ENCODE peak calls at places on chromosomes 3 and 15, in eight cellular contexts. R is GM12878; Z is progenitor cell of endocrine pancreas; X is WTC11; B is ovary; V is IMR-90; F is CD8-positive, alpha-beta T cell; A is upper lobe of right lung. P is an unnamed sample.

GRCh38 chr15:69903476-69904295 is 194.0 kb downstream of the TLE3 start:
- DNase-seq in B (no peak), A (no peak), Z (no peak), V (peak), F (no peak), R (no peak), X (no peak), P (peak)

GRCh38 chr3:23738946-23739345 is 66.8 kb upstream of the UBE2E1 start:
- DNase-seq in F (no peak), B (no peak), V (peak), R (no peak), Z (no peak), X (no peak), A (no peak), P (no peak)

GRCh38 chr3:63387568-63387967 is 109.5 kb downstream of the SYNPR start:
- DNase-seq in Z (no peak), A (no peak), X (no peak), V (no peak), F (no peak), B (no peak), R (no peak), P (no peak)

GRCh38 chr3:46629571-46630517 is 17.5 kb downstream of the FAM240A start:
- DNase-seq in V (peak), B (peak), A (peak), F (peak), R (peak), Z (peak), X (peak), P (peak)

GRCh38 chr3:157752952-157753351 is 249.7 kb upstream of the VEPH1 start:
- DNase-seq in A (no peak), Z (no peak), X (no peak), R (no peak), F (no peak), B (no peak), V (no peak), P (no peak)

GRCh38 chr15:29570121-29570930 is 251.9 kb downstream of the TJP1 start:
- DNase-seq in V (no peak), B (no peak), Z (peak), F (no peak), X (peak), A (no peak), R (no peak), P (peak)

GRCh38 chr3:112646623-112647022 is 5.7 kb upstream of the CCDC80 start:
- DNase-seq in V (no peak), X (no peak), A (no peak), R (no peak), B (no peak), F (no peak), Z (no peak), P (no peak)

GRCh38 chr3:194476784-194477183 is 10.0 kb downstream of the ATP13A3 start:
- DNase-seq in F (no peak), A (no peak), V (no peak), X (no peak), Z (no peak), R (no peak), B (no peak), P (no peak)

GRCh38 chr3:165211749-165212148 is 15.6 kb upstream of the SLITRK3 start:
- DNase-seq in V (no peak), X (no peak), Z (no peak), B (no peak), F (no peak), A (no peak), R (no peak), P (no peak)

GRCh38 chr15:33242165-33242564 is 47.7 kb upstream of the FMN1 start:
- DNase-seq in R (no peak), V (peak), F (no peak), B (no peak), A (no peak), Z (no peak), X (no peak), P (no peak)

GRCh38 chr15:25173241-25174028 is 218.6 kb downstream of the SNRPN start:
- DNase-seq in Z (no peak), B (peak), V (no peak), A (peak), F (no peak), R (no peak), X (no peak), P (no peak)

GRCh38 chr3:194738254-194739093 is 52.8 kb downstream of the FAM43A start:
- DNase-seq in A (no peak), X (no peak), R (no peak), B (no peak), Z (no peak), F (no peak), V (peak), P (peak)

GRCh38 chr15:83248151-83248851 is 36.2 kb downstream of the BNC1 start:
- DNase-seq in F (no peak), R (peak), A (no peak), Z (peak), B (no peak), V (peak), X (peak), P (peak)

GRCh38 chr15:84649706-84650105 is 4.4 kb downstream of the WDR73 start:
- DNase-seq in F (no peak), X (no peak), Z (no peak), A (no peak), V (peak), R (no peak), B (no peak), P (no peak)

GRCh38 chr3:126085841-126086240 is 1.9 kb upstream of the SLC41A3 start:
- DNase-seq in V (no peak), A (no peak), B (no peak), R (no peak), X (no peak), Z (no peak), F (no peak), P (no peak)

GRCh38 chr3:197520311-197521276 is 35.2 kb downstream of the BDH1 start:
- DNase-seq in X (peak), A (peak), R (no peak), F (no peak), V (peak), B (no peak), Z (no peak), P (no peak)

GRCh38 chr3:122395582-122395981 is 11.6 kb downstream of the FAM162A start:
- DNase-seq in A (no peak), X (no peak), R (no peak), Z (no peak), B (no peak), F (no peak), V (no peak), P (no peak)

GRCh38 chr3:106425021-106425420 is 556.2 kb upstream of the CBLB start:
- DNase-seq in A (no peak), B (no peak), Z (no peak), V (peak), F (no peak), R (no peak), X (no peak), P (no peak)

GRCh38 chr3:134232976-134233375 is 17.7 kb downstream of the RYK start:
- DNase-seq in V (no peak), A (no peak), B (no peak), F (no peak), X (no peak), Z (no peak), R (no peak), P (no peak)

GRCh38 chr3:45029661-45030060 is 3.6 kb downstream of the CLEC3B start:
- DNase-seq in F (no peak), X (no peak), B (no peak), A (no peak), Z (no peak), V (peak), R (no peak), P (no peak)

GRCh38 chr15:29682781-29683180 is 139.5 kb downstream of the TJP1 start:
- DNase-seq in F (no peak), A (no peak), B (no peak), R (no peak), V (peak), Z (no peak), X (no peak), P (no peak)

GRCh38 chr15:43795197-43795596 is 3.1 kb downstream of the SERF2 start:
- DNase-seq in Z (no peak), B (no peak), X (no peak), A (no peak), V (no peak), F (no peak), R (no peak), P (no peak)

GRCh38 chr15:43794269-43795037 is 2.3 kb downstream of the SERF2 start:
- DNase-seq in Z (no peak), R (no peak), V (peak), X (no peak), F (no peak), B (no peak), A (no peak), P (peak)

GRCh38 chr15:43793647-43794046 is 1.5 kb downstream of the SERF2 start:
- DNase-seq in R (no peak), Z (no peak), B (no peak), A (no peak), V (no peak), F (no peak), X (no peak), P (no peak)

GRCh38 chr15:43791993-43792760 is at the start of gene SERF2:
- DNase-seq in R (peak), V (peak), Z (peak), B (peak), X (peak), F (peak), A (peak), P (peak)

DNA sequence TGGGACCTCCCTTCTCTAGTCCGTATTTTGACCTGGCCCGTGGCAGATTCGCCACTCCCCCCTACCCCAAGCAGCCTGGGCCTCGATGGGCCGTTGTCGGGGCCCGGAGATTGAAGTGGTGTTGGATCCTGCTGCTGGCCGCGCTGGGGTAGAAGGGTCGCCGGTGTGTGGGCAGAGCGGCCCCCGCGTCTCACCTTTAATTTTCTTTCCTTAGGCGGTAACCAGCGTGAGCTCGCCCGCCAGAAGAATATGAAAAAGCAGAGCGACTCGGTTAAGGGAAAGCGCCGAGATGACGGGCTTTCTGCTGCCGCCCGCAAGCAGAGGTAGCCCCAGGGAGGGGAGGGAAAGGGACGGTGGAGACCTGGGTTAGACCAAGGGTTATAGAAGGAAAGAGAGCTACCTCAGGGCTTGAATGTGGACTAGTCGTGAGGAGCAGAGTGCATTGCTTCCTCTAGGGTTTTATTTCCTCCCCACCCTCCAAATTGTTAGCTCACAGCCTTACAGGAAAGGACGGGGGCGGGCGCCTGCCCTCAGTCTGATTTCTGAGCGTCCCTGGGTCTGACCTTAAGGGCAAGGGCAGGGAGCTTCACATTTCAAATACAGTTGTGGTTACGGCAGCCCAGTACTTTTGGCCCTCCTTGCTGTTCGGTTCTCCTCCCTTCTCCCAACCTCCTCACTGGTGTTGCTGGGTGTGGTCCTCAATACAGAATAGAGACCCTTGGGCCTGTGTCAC is 807 bp downstream of the SERF2 start:
- DNase-seq in X (peak), B (no peak), V (peak), Z (no peak), F (no peak), A (peak), R (no peak), P (peak)
- TF ChIP-seq CTCF in X (no peak), B (no peak), V (peak), Z (no peak), F (no peak), A (no peak), R (no peak), P (no peak)

GRCh38 chr3:50221413-50222168 is 14.4 kb upstream of the GNAI2 start:
- DNase-seq in A (no peak), F (peak), X (peak), R (no peak), V (no peak), B (no peak), Z (no peak), P (no peak)
- TF ChIP-seq CTCF in A (no peak), F (no peak), X (no peak), R (peak), V (no peak), B (no peak), Z (peak), P (no peak)

DNA sequence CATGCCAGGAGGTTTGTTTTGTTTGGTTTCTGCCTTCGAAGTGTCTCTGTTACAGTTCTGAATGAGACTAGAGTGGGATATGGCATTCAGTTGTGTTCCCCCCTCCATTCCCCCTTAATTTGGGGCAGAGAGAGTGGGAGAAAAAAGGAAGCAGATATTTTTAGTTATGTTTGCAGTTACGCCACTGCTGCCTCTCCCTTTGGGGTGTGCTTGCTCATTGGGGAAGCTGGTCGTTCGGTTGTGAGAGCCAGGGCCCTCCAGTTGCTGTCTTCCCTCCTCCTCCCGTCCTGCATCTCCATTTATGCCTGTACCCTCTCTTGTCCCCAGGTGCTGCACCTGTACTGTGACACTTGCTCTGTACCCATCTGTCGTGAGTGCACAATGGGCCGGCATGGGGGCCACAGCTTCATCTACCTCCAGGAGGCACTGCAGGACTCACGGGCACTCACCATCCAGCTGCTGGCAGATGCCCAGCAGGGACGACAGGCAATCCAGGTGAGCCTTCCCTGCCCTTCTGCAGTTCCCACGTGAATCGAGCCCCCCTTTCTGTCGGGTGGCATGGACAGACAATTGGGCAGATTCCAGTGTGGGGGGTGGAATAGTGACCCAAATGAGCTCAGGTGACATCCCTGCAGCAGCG is 55.8 kb downstream of the TRIM71 start:
- DNase-seq in F (no peak), R (no peak), A (peak), X (no peak), B (no peak), Z (no peak), V (no peak), P (no peak)
- TF ChIP-seq CTCF in F (no peak), R (no peak), A (no peak), X (no peak), B (no peak), Z (no peak), V (no peak), P (no peak)

GRCh38 chr15:67415186-67415585 is 105.7 kb upstream of the C15orf61 start:
- DNase-seq in A (no peak), X (no peak), Z (no peak), B (no peak), F (no peak), V (no peak), R (no peak), P (no peak)

GRCh38 chr15:67407709-67408257 is 113.1 kb upstream of the C15orf61 start:
- DNase-seq in V (no peak), A (no peak), R (no peak), B (no peak), X (no peak), F (no peak), Z (no peak), P (no peak)

GRCh38 chr15:67409175-67409574 is 111.8 kb upstream of the C15orf61 start:
- DNase-seq in R (no peak), X (no peak), V (no peak), F (no peak), A (no peak), B (no peak), Z (no peak), P (no peak)

GRCh38 chr15:67413770-67414429 is 107.0 kb upstream of the C15orf61 start:
- DNase-seq in Z (no peak), B (no peak), V (peak), A (no peak), F (no peak), X (no peak), R (no peak), P (peak)

DNA sequence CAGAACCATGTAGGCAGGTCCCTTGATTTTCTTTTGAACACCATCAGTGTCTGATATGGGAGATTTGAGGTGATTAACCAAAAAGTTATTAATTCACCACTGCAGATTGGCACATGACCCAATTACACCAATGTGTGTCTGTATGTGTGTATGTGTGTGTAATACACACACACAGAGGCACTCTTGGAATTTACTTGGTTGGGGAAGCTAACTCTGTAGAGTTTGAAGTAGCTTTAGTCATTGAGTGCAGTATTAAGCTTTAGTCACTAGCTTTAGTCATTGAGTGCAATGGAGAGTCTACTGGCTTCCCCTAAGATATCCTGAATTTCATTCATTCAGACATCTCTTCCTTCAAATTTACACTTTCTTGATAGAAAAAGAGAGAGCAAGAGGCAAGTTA is 109.4 kb upstream of the C15orf61 start:
- DNase-seq in Z (no peak), A (no peak), R (no peak), X (no peak), B (no peak), V (peak), F (no peak), P (no peak)
- TF ChIP-seq CTCF in Z (no peak), A (no peak), R (no peak), X (no peak), B (no peak), V (no peak), F (no peak), P (no peak)

GRCh38 chr3:62368705-62369475 is 4.5 kb downstream of the FEZF2 start:
- DNase-seq in A (no peak), F (no peak), B (no peak), V (no peak), X (peak), Z (no peak), R (no peak), P (no peak)
- TF ChIP-seq CTCF in A (no peak), F (no peak), B (no peak), V (no peak), X (no peak), Z (peak), R (no peak), P (no peak)

GRCh38 chr3:140207541-140207940 is 272.6 kb downstream of the CLSTN2 start:
- DNase-seq in F (no peak), R (no peak), X (no peak), Z (no peak), V (no peak), A (no peak), B (no peak), P (no peak)

GRCh38 chr3:140203510-140203909 is 268.5 kb downstream of the CLSTN2 start:
- DNase-seq in Z (no peak), V (no peak), B (no peak), A (no peak), X (no peak), F (no peak), R (no peak), P (no peak)

GRCh38 chr3:140204271-140204984 is 269.4 kb downstream of the CLSTN2 start:
- DNase-seq in V (no peak), A (no peak), R (no peak), F (no peak), Z (no peak), B (no peak), X (no peak), P (no peak)

GRCh38 chr3:140205598-140205997 is 270.6 kb downstream of the CLSTN2 start:
- DNase-seq in V (no peak), X (no peak), A (no peak), F (no peak), Z (no peak), R (no peak), B (no peak), P (no peak)

DNA sequence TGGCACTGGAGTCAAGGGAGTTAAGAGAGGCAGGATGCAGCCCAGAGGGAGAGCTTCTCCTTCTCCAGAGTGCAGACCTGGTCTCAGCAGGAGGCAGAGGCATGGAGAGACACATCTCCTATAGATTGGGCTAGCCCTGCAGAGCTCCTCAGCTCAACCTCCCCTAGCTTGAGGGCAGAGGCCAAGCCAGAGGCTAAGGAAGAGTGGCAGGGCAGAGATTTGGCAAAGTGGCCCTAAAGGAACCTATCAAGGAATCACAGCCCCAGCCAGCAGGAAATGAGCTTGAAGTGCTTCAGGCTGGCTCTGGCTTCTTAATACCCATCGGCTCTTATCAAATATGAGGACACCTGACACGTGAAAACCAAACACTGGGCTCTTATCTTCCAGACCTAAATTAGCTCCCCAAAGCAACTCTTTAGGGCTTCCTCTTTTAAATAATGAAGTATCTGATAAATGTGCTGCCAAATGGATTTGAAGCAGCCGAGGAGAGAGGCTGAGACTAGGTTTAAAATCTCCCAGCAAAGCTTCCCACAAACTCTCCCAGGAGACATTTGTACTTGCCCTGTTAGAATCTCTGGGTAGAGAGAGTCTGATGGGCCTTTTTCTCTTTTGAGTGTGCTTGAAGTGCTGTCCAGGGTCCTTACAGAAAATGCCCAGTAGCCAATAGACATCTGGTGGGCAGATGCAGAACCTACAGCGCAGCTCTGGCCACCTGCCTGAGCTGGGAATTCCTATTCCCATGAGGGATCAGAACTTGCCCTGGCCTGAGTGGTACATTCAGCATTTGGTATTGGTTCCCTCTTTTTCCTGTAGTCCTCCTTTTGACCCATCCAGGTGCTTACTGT is 271.4 kb downstream of the CLSTN2 start:
- DNase-seq in F (no peak), B (peak), V (peak), A (no peak), R (no peak), X (peak), Z (peak), P (no peak)
- TF ChIP-seq CTCF in F (no peak), B (no peak), V (no peak), A (no peak), R (peak), X (no peak), Z (peak), P (no peak)